ENCODE peak calls at places on chromosomes 11 and 22, in four cellular contexts. X, J, W and U are unnamed samples.

GRCh38 chr11:45333506-45333971 is 47.4 kb upstream of the SYT13 start:
- DNase-seq in X (peak), J (no peak), W (peak), U (peak)

GRCh38 chr11:18696638-18697225 is 1.8 kb upstream of the TMEM86A start:
- DNase-seq in X (no peak), J (no peak), W (no peak), U (no peak)

GRCh38 chr22:50318698-50319411 is 8.0 kb downstream of the DENND6B start:
- DNase-seq in W (no peak), X (peak), J (no peak), U (no peak)

GRCh38 chr11:1048375-1049070 is 12.0 kb upstream of the MUC6 start:
- DNase-seq in J (no peak), W (no peak), X (no peak), U (no peak)

GRCh38 chr22:43393132-43393844 is 18.5 kb upstream of the MPPED1 start:
- DNase-seq in W (peak), J (no peak), X (no peak), U (no peak)

GRCh38 chr11:17395978-17396377 is 7.5 kb upstream of the KCNJ11 start:
- DNase-seq in J (no peak), W (no peak), X (no peak), U (no peak)

GRCh38 chr22:30648825-30649224 is 13.2 kb downstream of the SLC35E4 start:
- DNase-seq in W (no peak), J (no peak), X (no peak), U (no peak)

GRCh38 chr11:60868682-60869450 is 1.5 kb downstream of the ZP1 start:
- DNase-seq in J (no peak), X (no peak), W (no peak), U (no peak)

GRCh38 chr11:81705283-81705682 is 1028.4 kb downstream of the FAM181B start:
- DNase-seq in J (no peak), X (no peak), W (no peak), U (no peak)

GRCh38 chr11:65553301-65554001 is 4.7 kb downstream of the LTBP3 start:
- DNase-seq in X (peak), J (no peak), W (no peak), U (no peak)

GRCh38 chr22:49786976-49787843 is 40.5 kb downstream of the BRD1 start:
- DNase-seq in W (no peak), J (no peak), X (no peak), U (no peak)

GRCh38 chr11:75103380-75104026 is 6.8 kb upstream of the OR2AT4 start:
- DNase-seq in W (no peak), X (peak), J (peak), U (no peak)

GRCh38 chr11:8719260-8720190 is 36.9 kb downstream of the RPL27A start:
- DNase-seq in J (no peak), X (no peak), W (peak), U (no peak)

GRCh38 chr11:77209663-77210062 is 81.6 kb downstream of the MYO7A start:
- DNase-seq in J (no peak), X (no peak), W (no peak), U (no peak)

GRCh38 chr11:64591257-64592233 is 525 bp downstream of the SLC22A12 start:
- DNase-seq in X (no peak), W (no peak), J (no peak), U (no peak)

GRCh38 chr11:27233654-27234042 is 129.4 kb downstream of the CCDC34 start:
- DNase-seq in X (no peak), W (no peak), J (no peak), U (no peak)

GRCh38 chr22:31080848-31081649 is at the start of gene SMTN:
- DNase-seq in J (peak), X (peak), W (peak), U (peak)

GRCh38 chr22:25110846-25111578 is 88.6 kb upstream of the CRYBB3 start:
- DNase-seq in X (peak), J (peak), W (peak), U (peak)

GRCh38 chr11:34052608-34053160 is 1.2 kb downstream of the CAPRIN1 start:
- DNase-seq in W (no peak), J (no peak), X (peak), U (peak)

GRCh38 chr22:43731986-43732385 is 80.1 kb downstream of the EFCAB6 start:
- DNase-seq in J (no peak), W (no peak), X (no peak), U (no peak)

GRCh38 chr11:79623375-79623774 is 182.5 kb upstream of the TENM4 start:
- DNase-seq in W (no peak), J (no peak), X (no peak), U (no peak)

GRCh38 chr22:24465566-24465965 is 29.6 kb upstream of the UPB1 start:
- DNase-seq in X (peak), W (peak), J (no peak), U (no peak)

GRCh38 chr22:46627806-46628482 is 7.8 kb downstream of the GRAMD4 start:
- DNase-seq in W (no peak), X (no peak), J (no peak), U (no peak)

GRCh38 chr11:102760355-102761035 is 19.9 kb downstream of the MMP10 start:
- DNase-seq in J (no peak), X (no peak), W (no peak), U (no peak)

GRCh38 chr11:20470348-20470747 is 82.8 kb downstream of the PRMT3 start:
- DNase-seq in W (no peak), J (no peak), X (no peak), U (no peak)

GRCh38 chr11:126162286-126163030 is 49.0 kb downstream of the RPUSD4 start:
- DNase-seq in X (no peak), W (no peak), J (no peak), U (no peak)

GRCh38 chr11:128463386-128463829 is 124.0 kb downstream of the ETS1 start:
- DNase-seq in X (no peak), W (no peak), J (no peak), U (no peak)

GRCh38 chr11:113644605-113645004 is 61.5 kb downstream of the TMPRSS5 start:
- DNase-seq in X (no peak), W (no peak), J (no peak), U (no peak)

GRCh38 chr11:74018331-74019005 is 9.6 kb upstream of the UCP3 start:
- DNase-seq in X (no peak), J (no peak), W (peak), U (no peak)

GRCh38 chr11:95650271-95650670 is 139.3 kb downstream of the FAM76B start:
- DNase-seq in X (no peak), J (no peak), W (no peak), U (no peak)

GRCh38 chr11:30949838-30950237 is 363.7 kb upstream of the MPPED2 start:
- DNase-seq in W (no peak), X (no peak), J (no peak), U (no peak)

GRCh38 chr11:13135385-13136271 is 126.5 kb downstream of the RASSF10 start:
- DNase-seq in X (no peak), J (no peak), W (peak), U (no peak)

GRCh38 chr22:36461665-36462474 is 19.6 kb downstream of the TXN2 start:
- DNase-seq in X (no peak), W (peak), J (no peak), U (no peak)

GRCh38 chr22:47063606-47064005 is 301.2 kb downstream of the TBC1D22A start:
- DNase-seq in J (no peak), W (no peak), X (no peak), U (no peak)

GRCh38 chr11:123261345-123262106 is 66.5 kb upstream of the CLMP start:
- DNase-seq in W (peak), X (peak), J (no peak), U (peak)

GRCh38 chr11:116910378-116910777 is 73.0 kb upstream of the APOA1 start:
- DNase-seq in J (no peak), X (no peak), W (no peak), U (no peak)

GRCh38 chr11:95378106-95378505 is 147.1 kb upstream of the SESN3 start:
- DNase-seq in X (no peak), W (no peak), J (no peak), U (no peak)

GRCh38 chr11:123494195-123495050 is 64.4 kb downstream of the GRAMD1B start:
- DNase-seq in W (no peak), X (no peak), J (no peak), U (no peak)

GRCh38 chr22:20803696-20804324 is 29.9 kb downstream of the SERPIND1 start:
- DNase-seq in X (peak), W (peak), J (no peak), U (peak)

GRCh38 chr11:129209891-129210830 is 18.0 kb upstream of the ARHGAP32 start:
- DNase-seq in W (no peak), J (no peak), X (no peak), U (no peak)

GRCh38 chr22:26552466-26552865 is 37.5 kb downstream of the TPST2 start:
- DNase-seq in X (no peak), W (no peak), J (no peak), U (no peak)

GRCh38 chr22:26553056-26553752 is 36.7 kb downstream of the TPST2 start:
- DNase-seq in W (no peak), X (no peak), J (no peak), U (no peak)

GRCh38 chr22:26555478-26555877 is 34.5 kb downstream of the TPST2 start:
- DNase-seq in W (no peak), X (no peak), J (no peak), U (no peak)

GRCh38 chr22:26556904-26557303 is 33.0 kb downstream of the TPST2 start:
- DNase-seq in W (no peak), J (no peak), X (no peak), U (no peak)

GRCh38 chr22:26554956-26555355 is 35.0 kb downstream of the TPST2 start:
- DNase-seq in J (no peak), X (no peak), W (no peak), U (no peak)
- TF ChIP-seq FOXM1 in J (no peak), X (no peak), W (no peak), U (no peak)

GRCh38 chr11:2346014-2346413 is 31.1 kb upstream of the CD81 start:
- DNase-seq in X (no peak), W (no peak), J (no peak), U (no peak)

GRCh38 chr11:2347449-2347848 is 29.7 kb upstream of the CD81 start:
- DNase-seq in W (peak), J (no peak), X (no peak), U (no peak)

GRCh38 chr11:2346586-2347335 is 30.3 kb upstream of the CD81 start:
- DNase-seq in X (no peak), W (no peak), J (no peak), U (no peak)

GRCh38 chr11:2351701-2352100 is 25.4 kb upstream of the CD81 start:
- DNase-seq in X (no peak), J (no peak), W (no peak), U (no peak)

GRCh38 chr11:2348986-2349385 is 28.1 kb upstream of the CD81 start:
- DNase-seq in X (no peak), J (no peak), W (no peak), U (no peak)
- TF ChIP-seq FOXK2 in X (no peak), J (no peak), W (no peak), U (no peak)

GRCh38 chr11:103806130-103806900 is 230.1 kb upstream of the DDI1 start:
- DNase-seq in J (no peak), X (no peak), W (no peak), U (no peak)
- TF ChIP-seq BHLHE40 in J (no peak), X (no peak), W (no peak), U (no peak)

GRCh38 chr11:44310456-44311272 is 725 bp upstream of the ALX4 start:
- DNase-seq in J (no peak), X (no peak), W (no peak), U (peak)

GRCh38 chr11:44314733-44315132 is 4.8 kb upstream of the ALX4 start:
- DNase-seq in X (no peak), W (no peak), J (no peak), U (no peak)

GRCh38 chr11:44311339-44312261 is 1.7 kb upstream of the ALX4 start:
- DNase-seq in J (no peak), W (no peak), X (no peak), U (no peak)

GRCh38 chr11:44313701-44314489 is 4.0 kb upstream of the ALX4 start:
- DNase-seq in J (no peak), W (no peak), X (no peak), U (no peak)

GRCh38 chr11:44312876-44313275 is 2.9 kb upstream of the ALX4 start:
- DNase-seq in X (no peak), W (no peak), J (no peak), U (no peak)
- TF ChIP-seq FOXM1 in X (no peak), W (no peak), J (no peak), U (no peak)